ENCODE peak calls at places on chromosomes 13 and 19, in six cellular contexts. R is mesenchymal stem cell; F is stimulated activated CD4-positive, alpha-beta T cell treated with anti-CD3 and anti-CD28 coated beads, TNF-alpha, amount 100 ng/mL, for 4 hours; U is fibroblast of the conjunctiva; V is heart right ventricle; K is tibial artery. D is an unnamed sample.

GRCh38 chr13:97492257-97492656 is 58.3 kb downstream of the RAP2A start:
- DNase-seq in R (no peak), F (no peak), U (no peak), V (no peak), K (no peak), D (no peak)

GRCh38 chr13:108495686-108496363 is 133.6 kb upstream of the MYO16 start:
- DNase-seq in R (peak), F (no peak), U (no peak), V (no peak), K (no peak), D (no peak)

GRCh38 chr19:49380391-49380790 is 7.7 kb upstream of the KASH5 start:
- DNase-seq in R (no peak), F (no peak), U (no peak), V (no peak), K (no peak), D (no peak)

GRCh38 chr19:19597809-19598306 is 20.6 kb downstream of the PBX4 start:
- DNase-seq in R (no peak), F (no peak), U (no peak), V (no peak), K (no peak), D (no peak)

GRCh38 chr19:40224342-40225148 is 1.9 kb downstream of the CCNP start:
- DNase-seq in R (no peak), F (no peak), U (no peak), V (no peak), K (no peak), D (no peak)

GRCh38 chr19:47230122-47230920 is 678 bp downstream of the BBC3 start:
- DNase-seq in R (peak), F (peak), U (no peak), V (peak), K (peak), D (peak)

GRCh38 chr13:35979378-35979911 is 151.7 kb downstream of the DCLK1 start:
- DNase-seq in R (peak), F (no peak), U (peak), V (peak), K (peak), D (peak)

GRCh38 chr19:15469513-15470297 is 5.4 kb upstream of the RASAL3 start:
- DNase-seq in R (no peak), F (no peak), U (no peak), V (no peak), K (no peak), D (no peak)

GRCh38 chr13:26968431-26969335 is 202.9 kb downstream of the USP12 start:
- DNase-seq in R (peak), F (no peak), U (no peak), V (no peak), K (no peak), D (no peak)

GRCh38 chr19:46818812-46819211 is 30.4 kb upstream of the SLC1A5 start:
- DNase-seq in R (no peak), F (no peak), U (no peak), V (no peak), K (no peak), D (no peak)

GRCh38 chr13:71661921-71662320 is 205.1 kb downstream of the DACH1 start:
- DNase-seq in R (no peak), F (no peak), U (peak), V (no peak), K (no peak), D (no peak)

GRCh38 chr19:1725100-1726064 is 27.9 kb upstream of the ONECUT3 start:
- DNase-seq in R (peak), F (peak), U (peak), V (peak), K (no peak), D (no peak)

GRCh38 chr13:110509971-110510786 is 51.3 kb downstream of the RAB20 start:
- DNase-seq in R (no peak), F (no peak), U (no peak), V (peak), K (no peak), D (no peak)

GRCh38 chr13:84946144-84946543 is 853.1 kb downstream of the SLITRK6 start:
- DNase-seq in R (peak), F (no peak), U (no peak), V (no peak), K (no peak), D (no peak)

GRCh38 chr19:45016388-45017314 is 15.4 kb downstream of the RELB start:
- DNase-seq in R (peak), F (no peak), U (peak), V (peak), K (peak), D (no peak)

GRCh38 chr19:1568320-1569019 is at the start of gene MEX3D:
- DNase-seq in R (peak), F (peak), U (no peak), V (peak), K (peak), D (peak)

GRCh38 chr13:46553886-46554855 is 1.2 kb downstream of the LRCH1 start:
- DNase-seq in R (peak), F (peak), U (peak), V (peak), K (peak), D (peak)

GRCh38 chr19:49340069-49340864 is 5.1 kb downstream of the CD37 start:
- DNase-seq in R (no peak), F (no peak), U (no peak), V (peak), K (peak), D (peak)

GRCh38 chr13:73722120-73722519 is 412.1 kb downstream of the KLF12 start:
- DNase-seq in R (peak), F (no peak), U (peak), V (no peak), K (no peak), D (no peak)

GRCh38 chr13:31154939-31155338 is 6.8 kb downstream of the HSPH1 start:
- DNase-seq in R (peak), F (no peak), U (no peak), V (no peak), K (no peak), D (no peak)

GRCh38 chr13:44470623-44471562 is 97.3 kb downstream of the SERP2 start:
- DNase-seq in R (peak), F (no peak), U (no peak), V (no peak), K (no peak), D (no peak)

GRCh38 chr19:5345895-5346386 is 5.3 kb upstream of the PTPRS start:
- DNase-seq in R (peak), F (no peak), U (no peak), V (no peak), K (no peak), D (no peak)

GRCh38 chr13:97975851-97976550 is 22.5 kb downstream of the IPO5 start:
- DNase-seq in R (peak), F (peak), U (peak), V (peak), K (peak), D (peak)

GRCh38 chr19:14494910-14495677 is 833 bp downstream of the GIPC1 start:
- DNase-seq in R (no peak), F (no peak), U (no peak), V (no peak), K (no peak), D (no peak)

GRCh38 chr13:109198585-109198984 is 569.2 kb downstream of the MYO16 start:
- DNase-seq in R (peak), F (no peak), U (no peak), V (no peak), K (no peak), D (no peak)

GRCh38 chr13:21297452-21297851 is 121.0 kb downstream of the MRPL57 start:
- DNase-seq in R (peak), F (no peak), U (no peak), V (no peak), K (no peak), D (no peak)

GRCh38 chr13:107208889-107209288 is 641.0 kb upstream of the ARGLU1 start:
- DNase-seq in R (no peak), F (no peak), U (no peak), V (no peak), K (no peak), D (no peak)

GRCh38 chr13:70613295-70613694 is 505.0 kb upstream of the KLHL1 start:
- DNase-seq in R (peak), F (no peak), U (peak), V (no peak), K (no peak), D (no peak)

GRCh38 chr13:109707044-109707794 is 79.2 kb downstream of the IRS2 start:
- DNase-seq in R (no peak), F (no peak), U (peak), V (no peak), K (no peak), D (no peak)

GRCh38 chr19:41377977-41378707 is 1.8 kb downstream of the TMEM91 start:
- DNase-seq in R (peak), F (no peak), U (no peak), V (no peak), K (no peak), D (no peak)

GRCh38 chr19:16372065-16372915 is 47.7 kb downstream of the KLF2 start:
- DNase-seq in R (no peak), F (no peak), U (no peak), V (no peak), K (no peak), D (no peak)

GRCh38 chr13:101875717-101876393 is 423.4 kb downstream of the ITGBL1 start:
- DNase-seq in R (peak), F (no peak), U (peak), V (no peak), K (no peak), D (no peak)

GRCh38 chr13:46022476-46022875 is 30.1 kb downstream of the ZC3H13 start:
- DNase-seq in R (no peak), F (no peak), U (no peak), V (no peak), K (no peak), D (no peak)

GRCh38 chr19:49554701-49555181 is 25.6 kb downstream of the NOSIP start:
- DNase-seq in R (no peak), F (no peak), U (no peak), V (peak), K (no peak), D (no peak)

GRCh38 chr19:28873301-28873700 is 339.6 kb downstream of the UQCRFS1 start:
- DNase-seq in R (no peak), F (no peak), U (no peak), V (no peak), K (no peak), D (no peak)

GRCh38 chr19:52748336-52748950 is 13.6 kb upstream of the ZNF611 start:
- DNase-seq in R (peak), F (no peak), U (no peak), V (no peak), K (peak), D (peak)

D was measured in gastrocnemius medialis.